ENCODE peak calls at places on chromosomes 5 and 9, in eight cellular contexts. A, I, L, S, W, U, X and M are unnamed samples.

GRCh38 chr9:91255327-91255726 is 106.4 kb downstream of the AUH start:
- DNase-seq in A (no peak), I (no peak), L (no peak), S (no peak), W (no peak), U (no peak), X (no peak), M (no peak)

GRCh38 chr5:5483880-5484595 is 61.6 kb downstream of the ICE1 start:
- DNase-seq in A (no peak), I (no peak), L (no peak), S (no peak), W (no peak), U (no peak), X (no peak), M (no peak)

GRCh38 chr9:14310247-14310646 is 3.7 kb downstream of the NFIB start:
- DNase-seq in A (no peak), I (no peak), L (no peak), S (no peak), W (no peak), U (no peak), X (no peak), M (no peak)

GRCh38 chr9:98406469-98406868 is 151.0 kb upstream of the TBC1D2 start:
- DNase-seq in A (no peak), I (no peak), L (no peak), S (no peak), W (no peak), U (no peak), X (no peak), M (no peak)

GRCh38 chr9:131661954-131662621 is 77.8 kb downstream of the RAPGEF1 start:
- DNase-seq in A (no peak), I (no peak), L (no peak), S (no peak), W (no peak), U (no peak), X (no peak), M (no peak)

GRCh38 chr9:4572184-4572826 is 82.0 kb downstream of the SLC1A1 start:
- DNase-seq in A (no peak), I (no peak), L (no peak), S (no peak), W (no peak), U (no peak), X (no peak), M (no peak)

GRCh38 chr9:126516936-126517750 is 96.6 kb upstream of the LMX1B start:
- DNase-seq in A (no peak), I (peak), L (peak), S (peak), W (no peak), U (peak), X (peak), M (no peak)

GRCh38 chr9:33709241-33709640 is 86.1 kb upstream of the PRSS3 start:
- DNase-seq in A (no peak), I (no peak), L (no peak), S (no peak), W (no peak), U (no peak), X (no peak), M (no peak)

GRCh38 chr5:178651046-178651810 is 24.4 kb upstream of the CLK4 start:
- DNase-seq in A (no peak), I (no peak), L (no peak), S (no peak), W (no peak), U (no peak), X (no peak), M (no peak)

GRCh38 chr5:90645024-90645610 is 86.5 kb downstream of the ADGRV1 start:
- DNase-seq in A (no peak), I (no peak), L (no peak), S (no peak), W (no peak), U (no peak), X (no peak), M (no peak)

GRCh38 chr5:25458628-25459027 is 813.9 kb upstream of the CDH10 start:
- DNase-seq in A (no peak), I (no peak), L (no peak), S (no peak), W (no peak), U (no peak), X (no peak), M (no peak)

GRCh38 chr5:174317261-174317894 is 271.9 kb downstream of the NSG2 start:
- DNase-seq in A (peak), I (peak), L (peak), S (no peak), W (no peak), U (no peak), X (no peak), M (no peak)

GRCh38 chr5:167777746-167778145 is 513.7 kb upstream of the WWC1 start:
- DNase-seq in A (no peak), I (no peak), L (no peak), S (no peak), W (no peak), U (no peak), X (no peak), M (no peak)

GRCh38 chr5:3598236-3598635 is 2.6 kb downstream of the IRX1 start:
- DNase-seq in A (no peak), I (no peak), L (no peak), S (no peak), W (no peak), U (no peak), X (no peak), M (no peak)

GRCh38 chr9:98549401-98549800 is 159.3 kb downstream of the GABBR2 start:
- DNase-seq in A (no peak), I (no peak), L (no peak), S (no peak), W (no peak), U (no peak), X (no peak), M (no peak)

GRCh38 chr5:16617272-16617973 is 626 bp upstream of the RETREG1 start:
- DNase-seq in A (no peak), I (no peak), L (peak), S (no peak), W (peak), U (no peak), X (no peak), M (no peak)

GRCh38 chr5:8756498-8757084 is 789.3 kb downstream of the SEMA5A start:
- DNase-seq in A (no peak), I (no peak), L (peak), S (no peak), W (peak), U (no peak), X (no peak), M (no peak)

GRCh38 chr9:121736964-121737462 is 85.6 kb downstream of the DAB2IP start:
- DNase-seq in A (no peak), I (peak), L (peak), S (peak), W (peak), U (no peak), X (peak), M (peak)

GRCh38 chr9:4099961-4100360 is 199.9 kb downstream of the GLIS3 start:
- DNase-seq in A (no peak), I (no peak), L (no peak), S (no peak), W (no peak), U (no peak), X (no peak), M (no peak)

GRCh38 chr5:56128166-56128565 is 105.0 kb downstream of the ANKRD55 start:
- DNase-seq in A (no peak), I (no peak), L (no peak), S (no peak), W (no peak), U (no peak), X (no peak), M (no peak)

GRCh38 chr9:116661037-116661954 is 25.8 kb upstream of the TRIM32 start:
- DNase-seq in A (no peak), I (peak), L (peak), S (no peak), W (no peak), U (no peak), X (no peak), M (no peak)

DNA sequence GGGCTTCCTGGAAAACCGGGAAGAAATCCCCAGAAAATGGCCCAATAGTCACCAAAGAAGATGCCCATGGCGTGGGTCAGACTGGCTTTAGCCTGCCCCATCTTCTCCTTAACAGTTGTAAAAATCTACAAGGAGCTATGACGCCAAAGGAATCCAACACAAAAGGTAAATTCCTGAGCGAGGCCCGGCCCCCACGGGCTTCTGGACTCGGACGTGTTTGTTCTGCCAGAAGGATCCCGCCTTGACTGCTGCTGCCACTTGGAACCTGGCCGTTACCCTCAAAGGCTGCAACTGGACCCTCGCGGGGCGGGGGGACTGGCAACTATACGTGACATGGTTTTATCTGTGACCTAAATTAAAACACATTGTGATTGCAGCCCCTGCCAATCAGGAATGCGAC is 54.5 kb upstream of the UBAC1 start:
- DNase-seq in A (peak), I (no peak), L (peak), S (peak), W (peak), U (no peak), X (no peak), M (no peak)
- TF ChIP-seq EP300 in A (no peak), I (no peak), L (no peak), S (no peak), W (no peak), U (no peak), X (no peak), M (no peak)

DNA sequence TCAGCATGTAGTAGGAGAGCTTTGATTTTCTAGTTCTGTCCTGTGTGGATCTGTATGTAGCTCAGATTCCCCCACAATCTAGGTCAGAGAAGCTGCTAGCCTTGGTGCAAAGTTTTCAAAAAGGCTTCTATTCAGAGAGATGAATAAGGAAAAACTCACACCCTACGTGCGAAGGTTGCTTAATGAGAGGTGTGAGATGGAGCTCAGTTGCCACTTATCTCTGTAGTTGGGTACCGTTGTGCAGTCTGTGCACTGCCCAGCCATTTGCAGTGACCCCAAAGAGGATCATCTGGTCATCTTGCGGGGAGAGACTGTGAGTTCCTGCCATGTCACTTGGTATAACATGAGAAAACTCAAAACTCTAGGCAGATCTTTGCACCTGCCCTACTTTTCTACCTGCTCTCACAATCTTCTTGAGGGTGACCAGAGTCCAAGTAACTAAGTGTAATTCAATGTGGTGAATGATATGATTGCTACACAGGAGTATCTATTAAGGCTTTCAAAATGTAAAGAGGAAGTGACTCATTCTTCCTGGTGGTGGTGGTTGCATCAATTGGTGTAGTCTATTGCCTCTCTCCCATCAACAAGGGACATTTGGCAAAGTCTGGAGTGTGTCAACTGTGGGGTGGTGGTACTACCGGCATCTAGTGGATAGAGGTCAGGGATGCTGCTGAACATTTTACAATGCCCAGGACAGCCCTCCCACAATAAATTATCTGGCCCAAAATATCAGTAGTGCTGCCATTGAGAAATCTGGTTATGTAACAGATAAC is 65.2 kb downstream of the TMC1 start:
- DNase-seq in A (no peak), I (peak), L (no peak), S (peak), W (peak), U (peak), X (no peak), M (no peak)
- TF ChIP-seq EP300 in A (no peak), I (peak), L (no peak), S (peak), W (no peak), U (no peak), X (no peak), M (no peak)

GRCh38 chr5:83407931-83408330 is 63.6 kb upstream of the VCAN start:
- DNase-seq in A (no peak), I (no peak), L (no peak), S (no peak), W (no peak), U (no peak), X (no peak), M (no peak)
- TF ChIP-seq EP300 in A (no peak), I (no peak), L (no peak), S (no peak), W (no peak), U (no peak), X (no peak), M (no peak)

DNA sequence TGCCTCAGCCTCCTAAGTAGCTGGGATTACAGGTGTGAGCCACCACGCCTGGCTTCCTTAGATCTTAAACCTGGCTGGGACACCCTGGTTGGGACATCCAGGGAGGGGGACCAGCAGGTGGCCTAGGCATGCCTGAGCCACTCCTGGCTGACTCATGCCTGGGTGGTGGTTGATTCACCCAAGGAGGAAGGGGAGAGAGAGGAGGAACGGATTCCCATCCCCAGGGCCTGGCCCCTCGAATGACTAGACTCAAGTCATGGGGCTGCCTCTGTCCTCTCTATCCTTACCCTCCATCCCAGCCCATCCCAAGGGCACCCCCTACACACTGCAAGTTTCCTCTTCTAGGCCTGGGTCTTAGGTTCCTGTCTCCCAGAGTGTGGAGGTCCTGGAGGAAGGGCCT is 12.7 kb downstream of the EEIG1 start:
- DNase-seq in A (peak), I (peak), L (no peak), S (peak), W (peak), U (peak), X (no peak), M (no peak)
- TF ChIP-seq EP300 in A (no peak), I (peak), L (peak), S (no peak), W (peak), U (no peak), X (no peak), M (no peak)

GRCh38 chr5:87390576-87391199 is 22.0 kb downstream of the CCNH start:
- DNase-seq in A (no peak), I (no peak), L (no peak), S (no peak), W (no peak), U (no peak), X (no peak), M (no peak)
- TF ChIP-seq EP300 in A (no peak), I (no peak), L (no peak), S (no peak), W (no peak), U (no peak), X (no peak), M (no peak)

DNA sequence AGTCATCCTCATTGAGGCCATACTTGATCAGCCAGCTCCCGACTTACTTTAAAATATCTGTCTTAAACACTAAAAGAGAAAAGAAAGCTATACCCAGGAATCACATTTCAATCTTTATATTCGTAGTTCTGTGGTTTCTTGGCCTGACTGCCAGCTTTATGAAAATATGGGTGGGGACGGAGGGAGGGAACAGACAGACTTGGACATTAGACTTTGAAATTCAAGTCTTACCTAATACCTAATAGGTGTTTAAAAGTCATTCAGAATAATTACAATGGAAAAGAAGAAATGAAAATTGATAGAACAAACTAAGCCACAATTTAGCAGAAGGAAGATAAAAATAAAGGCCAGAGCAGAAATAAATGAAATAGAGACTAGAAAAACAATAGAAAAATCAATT is 604.8 kb upstream of the RORB start:
- DNase-seq in A (no peak), I (no peak), L (no peak), S (no peak), W (no peak), U (no peak), X (no peak), M (no peak)
- TF ChIP-seq EP300 in A (no peak), I (no peak), L (no peak), S (no peak), W (no peak), U (no peak), X (no peak), M (no peak)